ENCODE peak calls at places on chromosome 17, in four cellular contexts. D is GM12878, N is HepG2, Q is K562. L is an unnamed sample.

GRCh38 chr17:15463363-15463762 is 4.1 kb downstream of the CDRT4 start:
- DNase-seq in D (no peak), N (peak; percentile 13), Q (no peak), L (peak; percentile 25)

GRCh38 chr17:7204828-7205461 is 14.7 kb downstream of the DLG4 start:
- DNase-seq in D (peak; percentile 67), N (no peak), Q (peak; percentile 88), L (peak; percentile 98)

GRCh38 chr17:31917065-31917529 is 15.6 kb upstream of the UTP6 start:
- DNase-seq in D (no peak), N (no peak), Q (no peak), L (no peak)

GRCh38 chr17:29341726-29342125 is 47.8 kb upstream of the NUFIP2 start:
- DNase-seq in D (no peak), N (no peak), Q (no peak), L (no peak)

GRCh38 chr17:56914641-56915263 is 903 bp upstream of the TRIM25 start:
- DNase-seq in D (no peak), N (no peak), Q (peak; percentile 39), L (no peak)

GRCh38 chr17:46061435-46061834 is 62.4 kb downstream of the STH start:
- DNase-seq in D (no peak), N (no peak), Q (no peak), L (no peak)

GRCh38 chr17:50634123-50634914 is at the start of gene ABCC3:
- DNase-seq in D (no peak), N (peak; percentile 56), Q (no peak), L (peak; percentile 37)

GRCh38 chr17:53724726-53725125 is 98.0 kb upstream of the KIF2B start:
- DNase-seq in D (no peak), N (no peak), Q (no peak), L (no peak)

GRCh38 chr17:28282596-28282995 is 36.4 kb upstream of the TMEM97 start:
- DNase-seq in D (no peak), N (no peak), Q (no peak), L (no peak)

GRCh38 chr17:81416612-81417011 is 21.4 kb downstream of the BAHCC1 start:
- DNase-seq in D (no peak), N (no peak), Q (no peak), L (no peak)

GRCh38 chr17:75740631-75741077 is 19.4 kb downstream of the ITGB4 start:
- DNase-seq in D (no peak), N (no peak), Q (no peak), L (no peak)

GRCh38 chr17:29933379-29933778 is 3.4 kb upstream of the SSH2 start:
- DNase-seq in D (no peak), N (peak; percentile 52), Q (peak; percentile 21), L (no peak)

GRCh38 chr17:8151120-8151640 is 1.0 kb downstream of the PER1 start:
- DNase-seq in D (no peak), N (no peak), Q (peak; percentile 88), L (peak; percentile 81)

GRCh38 chr17:22267019-22267418 is 574.7 kb downstream of the KCNJ18 start:
- DNase-seq in D (no peak), N (no peak), Q (peak; percentile 7), L (no peak)

GRCh38 chr17:67689534-67690177 is 28.1 kb upstream of the NOL11 start:
- DNase-seq in D (peak; percentile 37), N (peak; percentile 58), Q (peak; percentile 65), L (no peak)

GRCh38 chr17:72602517-72603345 is 481.9 kb downstream of the SOX9 start:
- DNase-seq in D (no peak), N (no peak), Q (no peak), L (peak; percentile 48)

GRCh38 chr17:27296427-27296979 is 2.6 kb downstream of the WSB1 start:
- DNase-seq in D (no peak), N (no peak), Q (no peak), L (no peak)

GRCh38 chr17:7403043-7403901 is 625 bp downstream of the TMEM256 start:
- DNase-seq in D (no peak), N (peak; percentile 79), Q (peak; percentile 55), L (peak; percentile 72)

GRCh38 chr17:8532021-8532420 is 96.3 kb downstream of the NDEL1 start:
- DNase-seq in D (no peak), N (peak; percentile 89), Q (peak; percentile 90), L (no peak)

GRCh38 chr17:28466001-28466400 is 7.4 kb upstream of the SLC13A2 start:
- DNase-seq in D (no peak), N (no peak), Q (no peak), L (no peak)

GRCh38 chr17:32445075-32445427 is 741 bp downstream of the PSMD11 start:
- DNase-seq in D (no peak), N (peak; percentile 37), Q (peak; percentile 71), L (peak; percentile 17)

GRCh38 chr17:71472809-71473789 is 647.7 kb upstream of the SOX9 start:
- DNase-seq in D (no peak), N (peak; percentile 65), Q (peak; percentile 8), L (peak; percentile 11)

GRCh38 chr17:9239260-9239820 is 218.0 kb downstream of the NTN1 start:
- DNase-seq in D (no peak), N (no peak), Q (no peak), L (no peak)

GRCh38 chr17:38421224-38421841 is 6.9 kb upstream of the ARHGAP23 start:
- DNase-seq in D (no peak), N (no peak), Q (no peak), L (no peak)

GRCh38 chr17:50261051-50261915 is 13.0 kb upstream of the TMEM92 start:
- DNase-seq in D (no peak), N (no peak), Q (no peak), L (no peak)

GRCh38 chr17:68383120-68383442 is 74.2 kb downstream of the WIPI1 start:
- DNase-seq in D (no peak), N (no peak), Q (no peak), L (no peak)

GRCh38 chr17:64355536-64356303 is 34.9 kb downstream of the PECAM1 start:
- DNase-seq in D (no peak), N (no peak), Q (no peak), L (no peak)

GRCh38 chr17:15171433-15172047 is 93.6 kb downstream of the PMP22 start:
- DNase-seq in D (no peak), N (peak; percentile 37), Q (peak; percentile 64), L (peak; percentile 83)

GRCh38 chr17:8318010-8318409 is 8.0 kb downstream of the ARHGEF15 start:
- DNase-seq in D (no peak), N (no peak), Q (no peak), L (no peak)

GRCh38 chr17:12815642-12816141 is 26.4 kb downstream of the ARHGAP44 start:
- DNase-seq in D (peak; percentile 82), N (no peak), Q (no peak), L (no peak)

GRCh38 chr17:51397361-51398127 is 137.2 kb downstream of the UTP18 start:
- DNase-seq in D (no peak), N (no peak), Q (no peak), L (no peak)

GRCh38 chr17:8192070-8192815 is 2.3 kb upstream of the BORCS6 start:
- DNase-seq in D (peak; percentile 87), N (peak; percentile 93), Q (peak; percentile 91), L (peak; percentile 74)

GRCh38 chr17:34580685-34581445 is 1.5 kb downstream of the TMEM132E start:
- DNase-seq in D (no peak), N (no peak), Q (peak; percentile 6), L (peak; percentile 51)

GRCh38 chr17:44733753-44734152 is 25.0 kb upstream of the ADAM11 start:
- DNase-seq in D (no peak), N (peak; percentile 41), Q (peak; percentile 48), L (peak; percentile 72)
- TF ChIP-seq CTCF in D (peak; percentile 23), N (peak; percentile 76), Q (peak; percentile 55), L (peak; percentile 15)

GRCh38 chr17:413016-413350 is 60.4 kb upstream of the RPH3AL start:
- DNase-seq in D (no peak), N (no peak), Q (no peak), L (no peak)
- TF ChIP-seq NR2C2 in D (no peak), N (no peak), Q (no peak), L (no peak)

GRCh38 chr17:77383613-77384608 is 243.1 kb downstream of the SEC14L1 start:
- DNase-seq in D (no peak), N (no peak), Q (no peak), L (no peak)

GRCh38 chr17:77382356-77382911 is 241.7 kb downstream of the SEC14L1 start:
- DNase-seq in D (no peak), N (peak; percentile 45), Q (no peak), L (no peak)

GRCh38 chr17:77381185-77381700 is 240.5 kb downstream of the SEC14L1 start:
- DNase-seq in D (no peak), N (no peak), Q (no peak), L (no peak)

GRCh38 chr17:77381731-77382130 is 241.0 kb downstream of the SEC14L1 start:
- DNase-seq in D (no peak), N (no peak), Q (no peak), L (no peak)

DNA sequence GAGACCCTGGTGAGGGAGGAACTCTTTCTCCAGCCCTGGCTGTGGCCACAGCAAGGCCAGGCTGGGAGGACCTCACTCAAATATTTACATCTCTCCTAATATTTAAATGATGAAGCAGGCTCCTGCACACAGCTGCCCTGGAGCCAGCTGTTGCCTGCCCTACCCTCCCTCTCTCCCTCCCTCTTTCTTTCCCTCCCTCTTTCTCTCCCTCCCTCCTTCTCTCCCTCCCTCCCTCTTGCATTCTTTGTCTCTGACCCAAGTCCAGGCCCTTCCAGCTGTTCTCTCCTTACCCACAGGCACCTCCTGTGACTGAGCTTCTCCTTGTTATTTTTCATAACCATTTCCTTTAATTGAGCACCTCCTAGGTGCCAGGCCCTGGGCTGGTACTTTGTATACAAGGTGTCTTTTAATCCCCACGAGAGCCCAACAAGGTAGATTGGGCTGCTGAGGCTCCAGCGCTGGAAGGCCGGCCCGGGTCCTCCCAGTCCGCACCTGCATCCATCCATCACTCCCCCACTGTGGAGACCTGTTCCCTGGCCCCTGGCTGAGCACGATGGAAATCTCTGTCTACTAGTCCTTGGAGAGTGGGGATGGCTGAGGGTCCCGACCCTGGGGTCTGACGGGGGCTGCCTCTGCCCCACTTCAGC is 242.3 kb downstream of the SEC14L1 start:
- DNase-seq in D (no peak), N (no peak), Q (no peak), L (no peak)
- TF ChIP-seq CTCF in D (no peak), N (no peak), Q (no peak), L (no peak)

GRCh38 chr17:69713815-69714214 is 299.3 kb downstream of the MAP2K6 start:
- DNase-seq in D (no peak), N (no peak), Q (no peak), L (no peak)

GRCh38 chr17:69714659-69715058 is 300.2 kb downstream of the MAP2K6 start:
- DNase-seq in D (no peak), N (no peak), Q (no peak), L (no peak)

GRCh38 chr17:69711504-69711903 is 297.0 kb downstream of the MAP2K6 start:
- DNase-seq in D (no peak), N (no peak), Q (no peak), L (no peak)

GRCh38 chr17:69710926-69711325 is 296.4 kb downstream of the MAP2K6 start:
- DNase-seq in D (no peak), N (no peak), Q (no peak), L (no peak)

DNA sequence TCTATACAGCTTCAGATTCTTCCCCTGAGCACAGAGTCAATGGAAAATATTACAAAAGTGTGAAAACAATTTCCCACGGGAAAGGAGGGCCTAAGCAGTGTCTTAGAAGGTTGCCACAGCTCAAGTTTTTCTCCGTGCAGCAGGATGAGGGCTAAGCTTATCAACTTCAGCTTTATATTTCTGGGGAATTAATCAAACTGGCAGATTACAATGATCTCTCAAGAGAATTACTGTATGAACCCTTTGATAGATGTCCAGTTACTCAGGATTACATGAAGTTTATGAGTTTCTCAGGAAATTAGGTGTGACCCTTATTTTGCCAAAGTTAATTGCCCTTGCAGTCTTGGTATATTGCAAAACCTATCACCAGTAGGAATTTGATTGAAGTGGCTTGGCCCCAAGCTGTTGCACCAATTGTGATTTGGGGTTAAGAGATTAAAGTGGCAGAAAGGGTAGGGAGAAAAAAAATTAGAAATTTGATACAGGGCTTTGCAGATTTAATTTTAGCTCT is 298.4 kb downstream of the MAP2K6 start:
- DNase-seq in D (no peak), N (no peak), Q (no peak), L (no peak)
- TF ChIP-seq NR2C2 in D (no peak), N (no peak), Q (no peak), L (no peak)